ENCODE peak calls at places on chromosomes 2 and 18, in ten cellular contexts. K is H9, D is PC-3, L is glutamatergic neuron, G is mammary epithelial cell, Q is heart right ventricle, I is progenitor cell of endocrine pancreas, Z is AG09309, P is dorsolateral prefrontal cortex, W is cardiac fibroblast. J is an unnamed sample.

GRCh38 chr2:11753886-11754704 is 7.7 kb downstream of the LPIN1 start:
- DNase-seq in K (no peak), D (peak; percentile 92), L (no peak), G (peak; percentile 69), Q (peak; percentile 31), I (no peak), Z (no peak), P (no peak), W (peak; percentile 65), J (peak; percentile 43)

GRCh38 chr2:110764931-110765330 is 32.6 kb downstream of the ACOXL start:
- DNase-seq in K (no peak), D (no peak), L (no peak), G (no peak), Q (no peak), I (no peak), Z (no peak), P (no peak), W (no peak), J (no peak)

GRCh38 chr18:4549164-4549920 is 94.2 kb upstream of the DLGAP1 start:
- DNase-seq in K (no peak), D (no peak), L (no peak), G (no peak), Q (no peak), I (no peak), Z (no peak), P (no peak), W (no peak), J (no peak)

GRCh38 chr2:20146401-20146800 is 78.5 kb downstream of the SDC1 start:
- DNase-seq in K (no peak), D (no peak), L (no peak), G (no peak), Q (no peak), I (no peak), Z (no peak), P (no peak), W (no peak), J (no peak)

GRCh38 chr18:55897101-55897500 is 309.1 kb upstream of the TCF4 start:
- DNase-seq in K (no peak), D (peak; percentile 21), L (no peak), G (no peak), Q (no peak), I (no peak), Z (no peak), P (no peak), W (no peak), J (no peak)

GRCh38 chr2:98280376-98281102 is 65.7 kb upstream of the CNGA3 start:
- DNase-seq in K (no peak), D (no peak), L (no peak), G (no peak), Q (no peak), I (peak; percentile 27), Z (no peak), P (no peak), W (no peak), J (no peak)

GRCh38 chr2:202278036-202278760 is 12.6 kb downstream of the NOP58 start:
- DNase-seq in K (no peak), D (peak; percentile 58), L (no peak), G (peak; percentile 71), Q (no peak), I (no peak), Z (peak; percentile 39), P (no peak), W (peak; percentile 74), J (no peak)

GRCh38 chr18:23650963-23651927 is 11.5 kb downstream of the ANKRD29 start:
- DNase-seq in K (no peak), D (peak; percentile 77), L (no peak), G (peak; percentile 81), Q (no peak), I (no peak), Z (peak; percentile 86), P (no peak), W (peak; percentile 82), J (no peak)

GRCh38 chr2:207334631-207335371 is 169.1 kb upstream of the KLF7 start:
- DNase-seq in K (peak; percentile 88), D (peak; percentile 94), L (peak; percentile 22), G (peak; percentile 99), Q (peak; percentile 80), I (no peak), Z (peak; percentile 93), P (no peak), W (peak; percentile 98), J (no peak)

GRCh38 chr2:38214209-38214717 is 138.3 kb upstream of the CYP1B1 start:
- DNase-seq in K (no peak), D (peak; percentile 37), L (no peak), G (no peak), Q (no peak), I (no peak), Z (no peak), P (no peak), W (no peak), J (no peak)

GRCh38 chr2:85794491-85795121 is 40.8 kb downstream of the ATOH8 start:
- DNase-seq in K (no peak), D (no peak), L (no peak), G (no peak), Q (no peak), I (no peak), Z (no peak), P (no peak), W (peak; percentile 22), J (no peak)

GRCh38 chr2:48607307-48608014 is 10.2 kb upstream of the GTF2A1L start:
- DNase-seq in K (no peak), D (peak; percentile 66), L (no peak), G (peak; percentile 85), Q (no peak), I (no peak), Z (no peak), P (no peak), W (peak; percentile 54), J (no peak)

DNA sequence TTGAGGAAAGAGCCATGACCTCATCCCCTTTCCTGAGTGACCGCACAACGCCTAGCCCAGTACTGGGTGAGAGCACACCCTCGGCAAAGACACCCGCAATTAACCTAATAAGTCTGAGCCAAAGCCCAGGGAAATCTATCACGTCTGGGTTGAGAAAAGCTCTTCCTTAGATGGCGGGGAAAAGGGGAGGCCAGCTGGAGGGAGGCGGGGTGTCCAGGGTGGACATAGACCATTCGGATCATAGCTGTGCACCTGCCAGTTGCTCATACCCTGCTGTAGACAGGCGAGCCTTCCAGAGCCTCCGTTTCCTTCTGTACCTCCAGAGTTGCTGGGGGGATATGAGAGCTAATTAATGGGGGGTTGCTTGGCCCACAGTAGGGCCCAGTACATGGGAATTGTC is 93.8 kb upstream of the MCFD2 start:
- DNase-seq in K (no peak), D (no peak), L (no peak), G (no peak), Q (no peak), I (no peak), Z (no peak), P (no peak), W (no peak), J (no peak)
- TF ChIP-seq CTCF in K (no peak), D (no peak), L (no peak), G (no peak), Q (no peak), I (no peak), Z (no peak), P (no peak), W (no peak), J (no peak)

GRCh38 chr2:222693837-222694236 is 22.4 kb downstream of the MOGAT1 start:
- DNase-seq in K (no peak), D (peak; percentile 61), L (no peak), G (peak; percentile 29), Q (no peak), I (no peak), Z (no peak), P (no peak), W (peak; percentile 40), J (no peak)
- TF ChIP-seq CTCF in K (peak; percentile 53), D (peak; percentile 65), L (no peak), G (peak; percentile 56), Q (no peak), I (peak; percentile 27), Z (peak; percentile 39), P (no peak), W (peak; percentile 20), J (no peak)

DNA sequence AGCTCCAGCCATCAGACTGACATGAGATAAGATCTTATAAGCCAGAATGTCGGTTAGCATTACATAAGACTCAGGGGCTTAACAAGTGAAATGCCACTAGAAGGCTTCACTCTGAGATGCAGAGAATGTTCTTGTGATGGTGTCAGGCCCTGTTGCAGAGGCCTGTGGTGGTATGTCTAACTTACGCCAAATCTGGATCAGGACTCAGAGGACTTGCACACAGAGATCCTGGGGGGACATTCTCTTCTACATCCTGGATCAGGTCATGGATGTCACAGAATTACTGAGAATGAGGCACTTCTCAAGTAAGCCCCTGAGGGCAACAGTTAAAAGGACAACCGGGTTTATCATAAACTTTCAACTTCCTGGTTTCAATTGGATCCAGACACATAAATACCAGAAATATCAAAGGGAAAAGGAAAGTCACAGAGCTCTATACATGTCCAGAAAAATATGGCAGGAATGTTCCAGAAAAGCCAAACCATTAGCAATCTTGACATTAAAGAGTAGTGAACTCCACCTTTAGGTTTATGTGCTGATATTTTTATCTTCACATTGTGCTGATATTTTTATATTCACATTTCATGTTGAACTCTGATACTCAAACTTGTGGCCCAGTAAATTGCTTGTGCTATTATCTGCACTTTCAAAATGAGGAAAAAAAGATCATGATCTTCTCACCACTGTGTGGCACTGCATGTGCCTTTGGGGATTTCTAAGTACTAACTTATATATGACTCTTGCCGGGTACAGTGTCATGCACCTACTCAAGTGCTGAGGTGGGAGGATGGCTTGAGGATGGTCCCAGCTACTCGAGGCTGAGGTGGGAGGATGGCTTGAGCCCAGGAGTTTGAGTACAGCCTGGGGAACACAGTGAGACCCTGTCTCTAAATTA is 137.5 kb upstream of the RNF152 start:
- DNase-seq in K (no peak), D (no peak), L (no peak), G (no peak), Q (no peak), I (no peak), Z (no peak), P (no peak), W (peak; percentile 57), J (no peak)
- TF ChIP-seq CTCF in K (no peak), D (no peak), L (no peak), G (no peak), Q (no peak), I (no peak), Z (no peak), P (no peak), W (no peak), J (no peak)

DNA sequence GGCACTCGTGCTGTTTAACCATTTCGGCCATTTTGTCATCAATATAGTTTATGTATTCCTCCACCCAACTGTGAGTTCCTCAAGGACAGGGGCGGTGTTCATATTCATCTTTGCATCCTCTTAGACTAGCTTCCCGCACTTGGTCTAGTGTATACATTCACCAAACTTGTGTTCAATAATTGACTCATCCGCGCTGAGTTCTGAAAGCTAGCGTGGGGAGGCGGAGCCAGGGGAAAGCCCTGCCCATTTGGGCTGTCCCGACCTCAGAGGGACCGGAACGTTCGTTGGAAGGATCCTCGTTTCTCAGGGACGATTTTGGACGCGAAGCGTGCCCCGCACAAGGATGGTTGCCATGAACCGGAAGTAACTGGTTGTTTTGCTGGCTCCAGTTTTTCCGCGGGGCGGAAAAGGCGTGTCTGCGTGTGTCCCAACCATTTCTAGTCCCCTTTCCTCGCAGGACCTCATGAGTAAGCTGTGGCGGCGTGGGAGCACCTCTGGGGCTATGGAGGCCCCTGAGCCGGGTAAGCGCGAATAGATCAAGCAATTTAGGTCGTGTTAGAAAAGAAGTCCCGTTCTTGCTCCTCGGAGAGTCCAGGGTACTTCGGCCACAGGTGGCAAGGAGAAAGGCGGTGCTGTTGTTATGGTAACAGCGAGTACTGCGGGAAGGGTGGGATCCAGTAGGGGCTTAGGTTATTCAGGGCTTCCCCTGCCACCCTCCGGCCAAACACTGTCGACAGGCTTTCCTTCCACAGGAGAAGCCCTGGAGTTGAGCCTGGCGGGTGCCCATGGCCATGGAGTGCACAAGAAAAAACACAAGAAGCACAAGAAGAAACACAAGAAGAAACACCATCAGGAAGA is at the start of gene INO80B:
- DNase-seq in K (peak; percentile 94), D (peak; percentile 99), L (peak; percentile 92), G (peak; percentile 96), Q (peak; percentile 96), I (peak; percentile 93), Z (peak; percentile 95), P (peak; percentile 90), W (peak; percentile 99), J (peak; percentile 94)
- TF ChIP-seq CTCF in K (no peak), D (no peak), L (no peak), G (no peak), Q (no peak), I (no peak), Z (no peak), P (peak; percentile 24), W (no peak), J (no peak)